ENCODE peak calls at places on chromosomes 7 and 10, in eight cellular contexts. M is psoas muscle; Z is smooth muscle cell of the brain vasculature; L is GM04504; K is cortex of kidney; F is renal cortical epithelial cell; A is activated effector memory CD4-positive, alpha-beta T cell treated with anti-CD3 and anti-CD28 coated beads, Interleukin-2, amount 50 U/mL, for 16 hours; R is colonic mucosa. H is an unnamed sample.

GRCh38 chr10:79898597-79899325 is 50.1 kb downstream of the SFTPD start:
- DNase-seq in K (no peak), L (peak; percentile 38), F (no peak), A (no peak), R (no peak), M (no peak), Z (no peak), H (no peak)

GRCh38 chr7:149820622-149821190 is 17.5 kb upstream of the ZNF862 start:
- DNase-seq in R (no peak), K (no peak), Z (no peak), L (no peak), M (peak; percentile 41), A (no peak), F (no peak), H (no peak)

GRCh38 chr7:13047061-13047460 is 359.6 kb downstream of the ARL4A start:
- DNase-seq in A (no peak), K (no peak), Z (no peak), F (no peak), M (no peak), L (no peak), R (no peak), H (no peak)

GRCh38 chr10:17428616-17429097 is 25.7 kb downstream of the ST8SIA6 start:
- DNase-seq in R (no peak), F (no peak), Z (no peak), M (no peak), K (no peak), A (peak; percentile 88), L (no peak), H (no peak)

GRCh38 chr7:77258014-77258413 is 58.4 kb upstream of the FGL2 start:
- DNase-seq in K (no peak), F (peak; percentile 78), L (no peak), M (no peak), Z (no peak), R (no peak), A (no peak), H (peak; percentile 51)

GRCh38 chr7:105204520-105204919 is 184.2 kb downstream of the SRPK2 start:
- DNase-seq in R (no peak), F (no peak), M (no peak), A (no peak), K (no peak), L (no peak), Z (no peak), H (no peak)

GRCh38 chr7:44636926-44637325 is 30.5 kb downstream of the OGDH start:
- DNase-seq in R (no peak), K (no peak), Z (no peak), L (no peak), F (no peak), A (no peak), M (no peak), H (no peak)

GRCh38 chr7:129370812-129371211 is 63.4 kb upstream of the STRIP2 start:
- DNase-seq in F (no peak), A (no peak), M (no peak), Z (no peak), L (no peak), K (no peak), R (no peak), H (no peak)

GRCh38 chr7:23662124-23662982 is 17.6 kb upstream of the FAM221A start:
- DNase-seq in F (no peak), A (no peak), R (no peak), Z (no peak), L (no peak), K (no peak), M (no peak), H (no peak)

GRCh38 chr7:36637417-36637816 is 86.9 kb downstream of the AOAH start:
- DNase-seq in F (no peak), M (no peak), Z (no peak), A (no peak), K (no peak), R (no peak), L (no peak), H (no peak)

GRCh38 chr10:118210276-118210675 is 131.8 kb downstream of the FAM204A start:
- DNase-seq in L (no peak), Z (no peak), K (no peak), M (no peak), A (no peak), F (peak; percentile 51), R (no peak), H (no peak)

GRCh38 chr10:95403690-95404459 is 113.1 kb upstream of the PDLIM1 start:
- DNase-seq in Z (no peak), L (no peak), K (no peak), F (no peak), A (no peak), R (no peak), M (no peak), H (no peak)

GRCh38 chr10:51117794-51118193 is 43.5 kb downstream of the PRKG1 start:
- DNase-seq in L (no peak), F (peak; percentile 33), Z (no peak), R (no peak), A (no peak), K (no peak), M (no peak), H (no peak)

GRCh38 chr10:49579621-49580020 is 30.5 kb upstream of the SLC18A3 start:
- DNase-seq in Z (no peak), M (no peak), R (no peak), L (no peak), K (no peak), F (peak; percentile 1), A (no peak), H (no peak)

GRCh38 chr7:2641406-2642393 is 9.9 kb downstream of the TTYH3 start:
- DNase-seq in K (no peak), M (peak; percentile 91), A (no peak), R (peak; percentile 64), F (peak; percentile 94), Z (peak; percentile 59), L (peak; percentile 96), H (peak; percentile 29)

GRCh38 chr10:16816830-16817124 is 447 bp downstream of the RSU1 start:
- DNase-seq in Z (no peak), A (no peak), M (no peak), F (peak; percentile 25), L (no peak), R (no peak), K (no peak), H (no peak)

GRCh38 chr10:19658622-19659233 is 157.5 kb upstream of the PLXDC2 start:
- DNase-seq in A (no peak), M (no peak), R (no peak), F (no peak), L (no peak), Z (no peak), K (no peak), H (no peak)

GRCh38 chr7:6730343-6730633 is 23.5 kb upstream of the ZNF12 start:
- DNase-seq in L (no peak), M (no peak), Z (no peak), K (no peak), A (no peak), R (no peak), F (no peak), H (no peak)

GRCh38 chr10:68156373-68157185 is 47.3 kb downstream of the MYPN start:
- DNase-seq in F (peak; percentile 61), M (no peak), A (peak; percentile 80), K (no peak), Z (peak; percentile 58), L (peak; percentile 54), R (peak; percentile 71), H (peak; percentile 55)

GRCh38 chr7:155255660-155256059 is 42.0 kb upstream of the INSIG1 start:
- DNase-seq in F (no peak), A (no peak), M (no peak), R (no peak), Z (no peak), L (no peak), K (no peak), H (peak; percentile 5)

GRCh38 chr10:74238031-74238431 is 87.0 kb downstream of the ADK start:
- DNase-seq in L (no peak), R (no peak), M (no peak), F (peak; percentile 61), Z (no peak), A (no peak), K (no peak), H (no peak)

GRCh38 chr7:81159402-81159801 is 240.6 kb upstream of the SEMA3C start:
- DNase-seq in R (no peak), L (no peak), Z (no peak), A (no peak), F (peak; percentile 66), M (no peak), K (no peak), H (peak; percentile 51)

GRCh38 chr7:17405786-17406185 is 107.3 kb downstream of the AHR start:
- DNase-seq in Z (peak; percentile 36), A (no peak), R (no peak), M (no peak), L (peak; percentile 72), F (peak; percentile 89), K (no peak), H (peak; percentile 79)

GRCh38 chr7:116779921-116780320 is 82.5 kb upstream of the CAPZA2 start:
- DNase-seq in K (no peak), R (no peak), A (no peak), F (peak; percentile 90), M (no peak), Z (no peak), L (no peak), H (no peak)

GRCh38 chr7:44167920-44168319 is 21.3 kb downstream of the GCK start:
- DNase-seq in M (no peak), R (no peak), A (no peak), F (no peak), K (no peak), Z (no peak), L (no peak), H (no peak)

H was measured in HT1080.